ENCODE peak calls at places on chromosomes 13 and 19, in eight cellular contexts. A, P, G, Q, V, W, N and R are unnamed samples.

GRCh38 chr13:41458187-41458938 is 1.0 kb downstream of the RGCC start:
- DNase-seq in A (no peak), P (peak), G (peak), Q (peak), V (no peak), W (peak), N (peak), R (no peak)

GRCh38 chr19:16268676-16269319 is 55.8 kb upstream of the KLF2 start:
- DNase-seq in A (no peak), P (no peak), G (no peak), Q (no peak), V (no peak), W (no peak), N (no peak), R (no peak)

GRCh38 chr13:75554981-75555380 is 5.4 kb downstream of the UCHL3 start:
- DNase-seq in A (peak), P (no peak), G (no peak), Q (no peak), V (no peak), W (no peak), N (no peak), R (no peak)

GRCh38 chr13:102091231-102091630 is 310.6 kb downstream of the FGF14 start:
- DNase-seq in A (peak), P (no peak), G (no peak), Q (peak), V (no peak), W (peak), N (no peak), R (no peak)

GRCh38 chr19:46860846-46861690 is at the start of gene ARHGAP35:
- DNase-seq in A (no peak), P (peak), G (peak), Q (no peak), V (no peak), W (peak), N (peak), R (no peak)

GRCh38 chr13:62209539-62209938 is 793.9 kb upstream of the PCDH20 start:
- DNase-seq in A (no peak), P (no peak), G (peak), Q (no peak), V (no peak), W (peak), N (no peak), R (no peak)

GRCh38 chr19:35346193-35347052 is 1.3 kb upstream of the FFAR1 start:
- DNase-seq in A (no peak), P (peak), G (peak), Q (no peak), V (no peak), W (peak), N (no peak), R (no peak)

GRCh38 chr19:55314396-55314795 is 10.7 kb downstream of the TMEM150B start:
- DNase-seq in A (no peak), P (no peak), G (no peak), Q (no peak), V (no peak), W (no peak), N (no peak), R (no peak)

GRCh38 chr13:28059214-28059613 is 41.2 kb downstream of the FLT3 start:
- DNase-seq in A (peak), P (peak), G (peak), Q (peak), V (no peak), W (peak), N (peak), R (peak)

GRCh38 chr19:51647318-51647717 is 693 bp upstream of the SIGLEC14 start:
- DNase-seq in A (no peak), P (no peak), G (no peak), Q (no peak), V (no peak), W (no peak), N (no peak), R (no peak)

GRCh38 chr19:2391118-2391725 is 31.2 kb downstream of the TMPRSS9 start:
- DNase-seq in A (peak), P (peak), G (no peak), Q (peak), V (peak), W (peak), N (peak), R (peak)

GRCh38 chr13:25939961-25940687 is 111.7 kb downstream of the SHISA2 start:
- DNase-seq in A (no peak), P (no peak), G (no peak), Q (no peak), V (no peak), W (no peak), N (no peak), R (no peak)
- H3K4me3 ChIP-seq in A (no peak), P (no peak), G (no peak), Q (no peak), V (no peak), W (no peak), N (no peak), R (no peak)

GRCh38 chr19:40264314-40265054 is 20.7 kb downstream of the AKT2 start:
- DNase-seq in A (no peak), P (no peak), G (no peak), Q (no peak), V (no peak), W (no peak), N (no peak), R (no peak)
- H3K4me3 ChIP-seq in A (no peak), P (no peak), G (no peak), Q (no peak), V (no peak), W (no peak), N (no peak), R (no peak)

GRCh38 chr19:45010306-45010705 is 9.0 kb downstream of the RELB start:
- DNase-seq in A (no peak), P (no peak), G (no peak), Q (no peak), V (no peak), W (no peak), N (no peak), R (no peak)
- H3K4me3 ChIP-seq in A (no peak), P (no peak), G (no peak), Q (no peak), V (no peak), W (no peak), N (no peak), R (no peak)

GRCh38 chr13:113650731-113651148 is 7.3 kb downstream of the ATP4B start:
- DNase-seq in A (no peak), P (peak), G (peak), Q (no peak), V (no peak), W (no peak), N (no peak), R (no peak)

GRCh38 chr13:113651511-113652403 is 6.2 kb downstream of the ATP4B start:
- DNase-seq in A (no peak), P (peak), G (peak), Q (no peak), V (no peak), W (no peak), N (no peak), R (no peak)

GRCh38 chr13:113648218-113648615 is 9.8 kb downstream of the ATP4B start:
- DNase-seq in A (no peak), P (peak), G (peak), Q (no peak), V (no peak), W (no peak), N (no peak), R (no peak)

GRCh38 chr13:113649212-113649611 is 8.8 kb downstream of the ATP4B start:
- DNase-seq in A (no peak), P (peak), G (peak), Q (no peak), V (no peak), W (no peak), N (no peak), R (no peak)

DNA sequence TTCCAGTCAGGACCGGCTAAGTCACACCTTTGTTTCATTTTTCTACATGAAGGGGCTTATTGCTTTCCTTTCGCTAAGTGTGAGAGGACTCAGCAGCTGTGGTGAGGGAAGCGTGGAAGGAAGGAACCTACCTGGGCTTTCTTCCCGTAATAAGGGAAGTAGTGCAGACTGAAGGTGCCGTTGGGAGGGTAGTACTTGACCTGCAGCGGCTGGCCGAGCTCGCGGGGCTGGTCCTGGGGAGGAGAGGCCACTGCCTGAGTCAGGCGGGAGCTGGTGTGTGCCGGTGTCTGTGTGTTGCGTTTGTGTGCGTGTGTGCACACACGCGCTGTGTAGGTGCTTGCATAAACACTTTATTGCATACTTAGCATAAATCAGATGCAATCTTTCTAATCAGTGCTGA is 7.7 kb downstream of the ATP4B start:
- DNase-seq in A (no peak), P (peak), G (peak), Q (no peak), V (no peak), W (no peak), N (no peak), R (no peak)
- H3K4me3 ChIP-seq in A (no peak), P (no peak), G (no peak), Q (no peak), V (no peak), W (no peak), N (no peak), R (no peak)

GRCh38 chr19:18023596-18024212 is 15.7 kb downstream of the ARRDC2 start:
- DNase-seq in A (peak), P (peak), G (peak), Q (no peak), V (peak), W (peak), N (peak), R (peak)
- H3K4me3 ChIP-seq in A (no peak), P (no peak), G (no peak), Q (no peak), V (no peak), W (peak), N (peak), R (no peak)

DNA sequence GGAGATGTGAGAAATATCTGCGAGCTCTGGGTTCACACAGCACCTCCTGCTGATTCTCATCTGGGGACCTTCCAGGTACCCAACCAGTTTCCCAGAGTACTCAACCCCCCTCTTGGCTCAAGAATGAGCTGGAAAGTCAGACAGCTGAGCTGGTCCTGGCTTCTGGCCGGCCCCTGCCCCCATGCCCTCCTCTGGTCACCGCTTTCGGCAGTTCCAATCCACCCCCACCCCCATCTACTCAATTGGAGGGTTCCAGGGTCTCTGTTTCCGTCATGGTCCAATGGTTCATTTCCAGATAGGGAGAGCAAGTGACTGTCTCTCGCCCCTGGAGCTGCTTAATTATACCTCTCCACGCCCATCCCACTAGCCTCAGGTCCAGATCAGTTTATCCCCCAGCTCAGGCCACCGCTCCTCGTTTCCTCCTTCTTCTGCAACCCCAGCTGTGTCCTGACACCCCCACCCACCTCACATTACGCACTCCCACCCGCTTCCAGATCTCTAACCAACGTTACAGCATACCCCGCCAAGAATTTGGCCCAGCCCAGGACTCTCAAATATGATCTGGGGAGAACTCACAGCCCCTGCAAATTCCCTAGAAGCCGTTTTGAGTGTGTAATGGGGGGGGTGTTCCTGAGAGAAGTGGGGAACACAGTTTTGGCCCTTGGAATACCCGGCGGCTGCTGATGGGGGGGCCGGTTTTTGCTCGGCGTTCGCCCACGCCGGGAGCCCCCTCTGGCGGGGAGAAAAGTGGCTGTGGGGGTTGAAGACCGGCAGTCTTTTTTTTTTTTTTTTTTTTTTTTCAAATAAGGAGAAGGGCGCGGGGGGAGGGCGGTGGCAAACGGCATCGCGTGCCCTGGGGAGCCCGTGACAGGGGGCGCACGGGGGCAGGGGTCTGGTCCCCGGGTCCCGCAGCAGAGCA is 1.8 kb upstream of the PDE4A start:
- DNase-seq in A (no peak), P (no peak), G (no peak), Q (peak), V (no peak), W (no peak), N (no peak), R (no peak)
- H3K4me3 ChIP-seq in A (peak), P (no peak), G (peak), Q (no peak), V (peak), W (peak), N (peak), R (no peak)